ENCODE peak calls at places on chromosomes 6 and 20, in nine cellular contexts. Q is fibroblast of pulmonary artery, L is mucosa of descending colon, D is HL-60, B is WTC11, C is Calu3, H is PC-3, Z is ascending aorta, J is RWPE1. T is an unnamed sample.

GRCh38 chr6:76790045-76790796 is 673.1 kb downstream of the HTR1B start:
- DNase-seq in Q (no peak), L (peak; percentile 65), D (no peak), B (no peak), C (no peak), H (no peak), Z (no peak), J (no peak), T (no peak)

GRCh38 chr20:56607061-56607704 is 21.9 kb upstream of the TFAP2C start:
- DNase-seq in Q (no peak), L (no peak), D (no peak), B (no peak), C (no peak), H (peak; percentile 65), Z (no peak), J (no peak), T (no peak)

GRCh38 chr6:41073968-41074691 is 1.4 kb downstream of the NFYA start:
- DNase-seq in Q (peak; percentile 13), L (no peak), D (no peak), B (no peak), C (no peak), H (peak; percentile 35), Z (no peak), J (peak; percentile 5), T (no peak)

GRCh38 chr20:32513031-32513866 is 71.9 kb downstream of the NOL4L start:
- DNase-seq in Q (no peak), L (no peak), D (peak; percentile 44), B (no peak), C (no peak), H (no peak), Z (no peak), J (no peak), T (peak; percentile 8)

GRCh38 chr20:50037123-50037522 is 54.3 kb downstream of the SNAI1 start:
- DNase-seq in Q (no peak), L (no peak), D (no peak), B (no peak), C (no peak), H (no peak), Z (no peak), J (peak; percentile 55), T (no peak)

GRCh38 chr20:52552181-52552872 is 360.7 kb upstream of the ZFP64 start:
- DNase-seq in Q (peak; percentile 42), L (no peak), D (no peak), B (no peak), C (no peak), H (peak; percentile 70), Z (no peak), J (peak; percentile 80), T (no peak)

GRCh38 chr20:12978613-12979495 is 29.9 kb upstream of the SPTLC3 start:
- DNase-seq in Q (no peak), L (no peak), D (no peak), B (no peak), C (no peak), H (no peak), Z (no peak), J (no peak), T (no peak)

GRCh38 chr20:37897008-37897548 is 5.8 kb upstream of the VSTM2L start:
- DNase-seq in Q (peak; percentile 33), L (no peak), D (no peak), B (peak; percentile 67), C (no peak), H (no peak), Z (no peak), J (no peak), T (peak; percentile 71)

GRCh38 chr6:3584611-3585010 is 127.8 kb upstream of the SLC22A23 start:
- DNase-seq in Q (peak; percentile 20), L (no peak), D (no peak), B (no peak), C (no peak), H (peak; percentile 41), Z (no peak), J (no peak), T (no peak)

GRCh38 chr6:20691185-20691584 is 156.9 kb downstream of the CDKAL1 start:
- DNase-seq in Q (no peak), L (no peak), D (no peak), B (no peak), C (no peak), H (no peak), Z (no peak), J (no peak), T (peak; percentile 56)

GRCh38 chr6:93194480-93194879 is 224.9 kb downstream of the EPHA7 start:
- DNase-seq in Q (no peak), L (no peak), D (no peak), B (no peak), C (no peak), H (no peak), Z (no peak), J (no peak), T (no peak)

GRCh38 chr6:119799633-119800032 is 450.1 kb upstream of the MAN1A1 start:
- DNase-seq in Q (no peak), L (no peak), D (no peak), B (no peak), C (no peak), H (no peak), Z (no peak), J (no peak), T (no peak)

GRCh38 chr20:16974080-16974854 is 226.1 kb downstream of the OTOR start:
- DNase-seq in Q (no peak), L (no peak), D (no peak), B (no peak), C (no peak), H (no peak), Z (no peak), J (no peak), T (no peak)

GRCh38 chr20:7980332-7981046 is 39.1 kb downstream of the TMX4 start:
- DNase-seq in Q (peak; percentile 70), L (no peak), D (peak; percentile 48), B (peak; percentile 17), C (peak; percentile 12), H (peak; percentile 62), Z (no peak), J (peak; percentile 53), T (no peak)

GRCh38 chr6:27684264-27685211 is 211.6 kb upstream of the ZNF184 start:
- DNase-seq in Q (peak; percentile 75), L (peak; percentile 47), D (peak; percentile 62), B (peak; percentile 85), C (peak; percentile 88), H (peak; percentile 95), Z (no peak), J (peak; percentile 74), T (peak; percentile 59)

GRCh38 chr6:74054190-74054589 is 358.2 kb downstream of the CD109 start:
- DNase-seq in Q (no peak), L (no peak), D (no peak), B (no peak), C (no peak), H (no peak), Z (no peak), J (no peak), T (no peak)

GRCh38 chr6:135163440-135163738 is 17.7 kb upstream of the MYB start:
- DNase-seq in Q (no peak), L (no peak), D (no peak), B (no peak), C (no peak), H (no peak), Z (no peak), J (no peak), T (no peak)

DNA sequence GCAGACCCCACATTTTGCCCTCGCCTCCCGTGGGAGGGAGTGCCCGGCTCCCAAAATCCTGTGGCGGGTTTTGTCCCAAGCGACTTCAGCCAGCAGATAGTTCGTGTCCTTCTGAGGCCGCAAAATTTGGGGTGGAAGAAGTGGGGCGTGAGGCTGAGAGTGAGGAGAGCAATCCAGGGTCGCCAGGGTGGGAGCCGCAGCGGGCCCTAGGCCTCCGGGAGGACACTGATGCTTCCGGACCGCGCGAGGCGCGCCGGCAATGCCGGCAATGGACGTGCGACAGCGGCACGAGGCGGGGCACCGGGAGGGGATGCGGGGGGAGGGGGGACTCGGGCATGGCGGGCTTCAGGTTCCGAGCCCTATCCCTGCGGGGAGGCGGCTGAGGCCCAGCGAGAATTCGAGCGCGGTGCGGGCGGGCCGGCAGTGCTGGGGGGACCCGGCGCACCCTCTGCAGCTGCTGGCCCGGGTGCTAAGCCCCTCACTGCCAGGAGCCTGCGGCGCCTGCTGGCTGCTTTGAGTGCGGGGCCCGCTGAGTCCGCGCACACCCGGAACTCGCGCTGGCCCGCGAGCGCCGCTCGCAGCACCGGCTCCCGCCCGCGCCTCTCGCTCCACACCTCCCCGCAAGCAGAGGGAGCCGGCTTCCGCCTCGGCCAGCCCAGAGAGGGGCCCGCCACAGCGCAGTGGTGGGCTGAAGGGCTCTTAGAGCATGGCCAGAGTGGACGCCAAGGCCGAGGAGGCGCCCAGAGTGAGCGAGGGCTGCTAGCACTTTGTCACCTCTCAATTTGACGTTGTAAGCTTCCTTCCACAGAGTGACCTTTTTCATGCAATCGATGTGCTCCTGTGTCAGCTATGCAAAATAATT is 143.8 kb downstream of the LPA start:
- DNase-seq in Q (peak; percentile 58), L (peak; percentile 88), D (peak; percentile 5), B (peak; percentile 82), C (peak; percentile 86), H (peak; percentile 33), Z (peak; percentile 89), J (peak; percentile 74), T (peak; percentile 85)
- TF ChIP-seq CTCF in Q (peak; percentile 0), L (no peak), D (no peak), B (no peak), C (peak; percentile 85), H (peak; percentile 21), Z (no peak), J (peak; percentile 61), T (peak; percentile 36)

GRCh38 chr6:100657678-100658330 is 193.1 kb upstream of the SIM1 start:
- DNase-seq in Q (peak; percentile 50), L (no peak), D (no peak), B (no peak), C (no peak), H (peak; percentile 61), Z (no peak), J (no peak), T (no peak)
- TF ChIP-seq CTCF in Q (peak; percentile 67), L (no peak), D (peak; percentile 26), B (peak; percentile 23), C (peak; percentile 46), H (peak; percentile 87), Z (no peak), J (peak; percentile 74), T (peak; percentile 69)

DNA sequence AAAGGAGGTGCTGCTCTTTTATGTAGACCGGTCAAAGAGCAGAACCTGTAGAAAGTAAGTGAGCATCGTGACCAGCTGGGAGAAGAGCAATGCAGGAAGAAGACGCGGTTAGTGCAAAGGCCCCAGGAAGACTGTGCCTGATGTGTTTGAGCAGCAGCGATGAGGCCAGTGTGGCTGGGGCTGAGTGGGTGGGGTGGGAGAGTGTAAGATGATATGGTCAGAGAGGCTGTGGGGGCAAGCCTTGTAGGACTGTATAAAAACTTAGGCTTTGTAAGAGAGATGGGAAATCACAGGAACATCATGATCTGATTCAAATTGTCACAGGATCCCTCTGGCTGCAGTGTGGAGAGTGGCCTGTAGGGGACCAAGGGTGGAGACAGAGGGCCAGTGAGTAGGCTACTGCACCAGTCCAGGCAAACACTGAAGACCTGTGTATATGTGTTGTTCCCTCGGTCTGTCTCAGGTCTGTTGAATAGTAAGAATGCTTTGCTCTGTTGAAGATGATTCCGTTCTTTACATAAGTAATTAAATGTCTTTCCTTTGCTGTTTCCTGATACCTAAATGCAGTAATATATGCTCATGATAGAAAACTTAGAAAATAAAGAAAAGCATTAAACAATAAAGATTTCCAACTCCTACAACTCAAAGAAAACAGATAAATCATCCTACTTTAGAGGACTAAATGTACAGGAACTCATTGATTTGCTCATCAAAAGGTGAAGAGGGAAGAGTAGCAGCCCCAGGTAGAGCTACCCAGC is 23.6 kb upstream of the WFDC2 start:
- DNase-seq in Q (peak; percentile 21), L (peak; percentile 49), D (peak; percentile 32), B (peak; percentile 74), C (peak; percentile 84), H (peak; percentile 76), Z (no peak), J (peak; percentile 84), T (peak; percentile 85)
- TF ChIP-seq CTCF in Q (peak; percentile 55), L (peak; percentile 14), D (peak; percentile 66), B (peak; percentile 62), C (peak; percentile 90), H (peak; percentile 82), Z (no peak), J (peak; percentile 62), T (peak; percentile 86)

GRCh38 chr6:7787137-7787575 is 61.3 kb downstream of the BMP6 start:
- DNase-seq in Q (peak; percentile 96), L (peak; percentile 4), D (no peak), B (no peak), C (no peak), H (no peak), Z (no peak), J (peak; percentile 32), T (no peak)
- TF ChIP-seq CTCF in Q (no peak), L (no peak), D (no peak), B (no peak), C (no peak), H (no peak), Z (no peak), J (peak; percentile 23), T (no peak)